ENCODE peak calls at places on chromosomes 13 and 19, in four cellular contexts. D is GM13977; Z is ascending aorta; X is CD8-positive, alpha-beta T cell. K is an unnamed sample.

GRCh38 chr19:33414667-33415605 is 41.4 kb downstream of the CEBPG start:
- DNase-seq in X (no peak), Z (no peak), D (no peak), K (no peak)

GRCh38 chr19:15422311-15423075 is 3.7 kb upstream of the AKAP8L start:
- DNase-seq in X (no peak), D (no peak), Z (no peak), K (no peak)

GRCh38 chr19:41327499-41328156 is 17.7 kb downstream of the CCDC97 start:
- DNase-seq in X (peak; percentile 93), Z (peak; percentile 83), D (peak; percentile 90), K (peak; percentile 89)

GRCh38 chr19:22609630-22610029 is 24.5 kb upstream of the ZNF492 start:
- DNase-seq in Z (peak; percentile 35), X (no peak), D (no peak), K (no peak)

GRCh38 chr19:35117791-35118190 is 2.2 kb downstream of the FXYD3 start:
- DNase-seq in Z (no peak), X (no peak), D (no peak), K (no peak)

GRCh38 chr19:11268783-11269267 is 6.5 kb upstream of the DOCK6 start:
- DNase-seq in Z (peak; percentile 70), X (no peak), D (no peak), K (peak; percentile 27)

GRCh38 chr13:39329182-39329639 is 273.8 kb downstream of the LHFPL6 start:
- DNase-seq in Z (no peak), X (no peak), D (no peak), K (no peak)

GRCh38 chr19:18408053-18408476 is 10.6 kb upstream of the LRRC25 start:
- DNase-seq in Z (no peak), D (peak; percentile 79), X (no peak), K (peak; percentile 83)

GRCh38 chr13:107434347-107434746 is 781.0 kb downstream of the LIG4 start:
- DNase-seq in Z (no peak), D (no peak), X (no peak), K (no peak)

GRCh38 chr13:94444826-94445225 is 34.7 kb downstream of the DCT start:
- DNase-seq in X (no peak), D (no peak), Z (no peak), K (no peak)

GRCh38 chr19:16078759-16079707 is 2.7 kb downstream of the TPM4 start:
- DNase-seq in Z (peak; percentile 94), D (peak; percentile 82), X (peak; percentile 69), K (peak; percentile 76)

GRCh38 chr13:104592545-104593250 is 1526.5 kb upstream of the SLC10A2 start:
- DNase-seq in X (no peak), Z (no peak), D (no peak), K (no peak)

GRCh38 chr19:57949702-57950101 is 2.2 kb upstream of the ZNF256 start:
- DNase-seq in Z (no peak), D (no peak), X (no peak), K (no peak)

GRCh38 chr19:46493236-46494114 is 2.2 kb downstream of the PNMA8B start:
- DNase-seq in D (no peak), X (peak; percentile 22), Z (no peak), K (peak; percentile 38)

GRCh38 chr13:73230714-73231113 is 171.9 kb downstream of the KLF5 start:
- DNase-seq in X (no peak), D (no peak), Z (no peak), K (no peak)

GRCh38 chr19:2176336-2176994 is 12.7 kb downstream of the DOT1L start:
- DNase-seq in X (no peak), Z (no peak), D (no peak), K (no peak)

GRCh38 chr13:31749929-31750328 is 10.6 kb downstream of the RXFP2 start:
- DNase-seq in X (no peak), Z (no peak), D (no peak), K (no peak)

GRCh38 chr13:23671367-23671766 is 101.2 kb downstream of the TNFRSF19 start:
- DNase-seq in X (no peak), Z (no peak), D (no peak), K (no peak)

GRCh38 chr13:101465877-101466276 is 13.4 kb downstream of the ITGBL1 start:
- DNase-seq in X (no peak), Z (no peak), D (no peak), K (no peak)

GRCh38 chr13:97148894-97149293 is 73.2 kb upstream of the MBNL2 start:
- DNase-seq in D (no peak), Z (no peak), X (no peak), K (no peak)

GRCh38 chr13:44463759-44464158 is 90.1 kb downstream of the SERP2 start:
- DNase-seq in Z (no peak), D (no peak), X (no peak), K (no peak)

GRCh38 chr13:44459674-44460073 is 86.0 kb downstream of the SERP2 start:
- DNase-seq in X (no peak), D (no peak), Z (no peak), K (no peak)

GRCh38 chr13:44470623-44471562 is 97.3 kb downstream of the SERP2 start:
- DNase-seq in D (no peak), X (no peak), Z (no peak), K (no peak)

DNA sequence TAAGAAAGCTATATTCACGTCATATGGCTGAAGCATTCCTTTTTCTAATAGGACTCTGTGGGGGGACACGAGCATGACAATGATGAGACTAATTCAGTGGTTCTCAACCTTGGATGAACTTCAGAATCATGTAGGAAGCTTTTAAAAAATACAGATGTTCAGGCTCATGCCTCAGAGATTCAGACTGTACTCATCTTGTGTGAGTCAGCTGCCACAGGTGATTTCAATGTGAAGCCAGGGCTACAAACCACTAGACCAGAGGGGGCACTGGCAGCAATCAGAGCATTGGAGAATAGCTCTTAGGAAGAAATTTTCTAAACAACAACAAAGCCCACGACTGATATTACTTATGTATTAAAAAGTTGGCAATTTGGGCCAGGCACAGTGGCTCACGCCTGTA is 91.7 kb downstream of the SERP2 start:
- DNase-seq in X (no peak), D (no peak), Z (no peak), K (no peak)
- TF ChIP-seq CTCF in X (no peak), D (no peak), Z (no peak), K (no peak)

DNA sequence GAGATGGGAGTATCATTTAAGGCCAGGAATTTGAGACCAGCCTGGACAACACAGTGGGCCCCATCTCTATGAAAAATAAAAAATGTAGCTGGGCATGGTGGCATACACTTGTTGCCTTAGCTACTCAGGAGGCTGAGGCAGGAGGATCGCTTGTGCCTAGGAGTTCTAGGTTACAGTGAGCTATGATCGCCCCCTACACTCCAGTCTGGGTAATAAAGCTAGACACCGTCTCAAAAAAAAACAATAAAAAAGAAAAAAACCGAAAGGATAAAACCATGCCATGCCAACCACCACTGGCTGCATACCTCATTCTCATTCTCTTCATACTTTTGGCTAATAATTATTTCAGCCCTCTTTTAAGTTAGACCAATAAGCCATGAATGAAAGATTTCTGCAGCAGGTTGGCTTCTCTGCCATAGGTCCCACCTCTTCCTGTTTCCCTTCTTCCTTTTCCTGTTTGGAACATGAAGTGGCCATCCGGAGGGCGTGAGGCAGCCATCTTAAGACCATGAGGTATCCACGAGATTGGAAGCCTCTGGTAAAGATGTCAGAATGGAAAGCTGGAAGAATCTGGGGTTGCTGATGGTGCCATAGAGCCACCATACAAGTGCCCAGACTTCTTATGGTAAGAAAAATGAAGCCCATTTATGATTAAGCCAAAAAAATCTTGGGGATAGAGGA is 171.3 kb downstream of the CACNA1A start:
- DNase-seq in D (no peak), Z (no peak), X (no peak), K (no peak)
- TF ChIP-seq CTCF in D (no peak), Z (no peak), X (no peak), K (no peak)

GRCh38 chr13:53201454-53202225 is 173.0 kb downstream of the OLFM4 start:
- DNase-seq in Z (no peak), X (no peak), D (no peak), K (peak; percentile 12)
- TF ChIP-seq CTCF in Z (no peak), X (no peak), D (no peak), K (no peak)

DNA sequence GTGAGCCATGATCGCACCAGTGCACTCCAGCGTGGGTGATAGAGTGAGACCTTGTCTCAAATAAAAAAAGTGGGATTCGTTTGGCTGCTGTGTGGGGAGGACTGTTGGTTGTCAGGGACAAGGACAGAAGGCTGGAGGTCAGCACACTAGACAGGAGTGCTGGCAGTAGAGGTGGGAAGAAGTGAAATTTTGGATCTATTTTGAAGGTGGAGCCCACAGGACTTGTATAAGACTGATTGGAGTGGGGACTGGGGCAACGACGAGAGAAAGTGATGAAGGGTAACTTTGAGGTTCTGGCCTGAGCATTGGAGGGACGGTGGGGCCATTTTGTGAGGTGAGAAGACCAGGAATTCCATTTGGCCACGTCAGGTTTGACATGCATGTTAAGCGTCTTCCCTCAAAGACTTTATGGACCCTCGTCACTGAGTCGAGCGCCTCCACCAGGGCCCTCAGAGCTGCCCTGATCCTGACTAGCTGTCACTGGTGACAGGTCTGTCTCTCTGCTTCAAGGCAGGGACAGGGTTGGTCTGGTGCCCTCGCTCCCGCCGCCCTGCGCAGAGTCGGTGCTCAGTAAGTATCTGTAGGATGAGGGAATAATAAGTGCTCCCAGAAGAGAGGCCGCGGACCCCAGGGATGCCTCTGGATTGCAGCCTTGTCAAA is 673 bp downstream of the CTU1 start:
- DNase-seq in D (no peak), Z (no peak), X (no peak), K (no peak)
- TF ChIP-seq CTCF in D (no peak), Z (no peak), X (no peak), K (no peak)

DNA sequence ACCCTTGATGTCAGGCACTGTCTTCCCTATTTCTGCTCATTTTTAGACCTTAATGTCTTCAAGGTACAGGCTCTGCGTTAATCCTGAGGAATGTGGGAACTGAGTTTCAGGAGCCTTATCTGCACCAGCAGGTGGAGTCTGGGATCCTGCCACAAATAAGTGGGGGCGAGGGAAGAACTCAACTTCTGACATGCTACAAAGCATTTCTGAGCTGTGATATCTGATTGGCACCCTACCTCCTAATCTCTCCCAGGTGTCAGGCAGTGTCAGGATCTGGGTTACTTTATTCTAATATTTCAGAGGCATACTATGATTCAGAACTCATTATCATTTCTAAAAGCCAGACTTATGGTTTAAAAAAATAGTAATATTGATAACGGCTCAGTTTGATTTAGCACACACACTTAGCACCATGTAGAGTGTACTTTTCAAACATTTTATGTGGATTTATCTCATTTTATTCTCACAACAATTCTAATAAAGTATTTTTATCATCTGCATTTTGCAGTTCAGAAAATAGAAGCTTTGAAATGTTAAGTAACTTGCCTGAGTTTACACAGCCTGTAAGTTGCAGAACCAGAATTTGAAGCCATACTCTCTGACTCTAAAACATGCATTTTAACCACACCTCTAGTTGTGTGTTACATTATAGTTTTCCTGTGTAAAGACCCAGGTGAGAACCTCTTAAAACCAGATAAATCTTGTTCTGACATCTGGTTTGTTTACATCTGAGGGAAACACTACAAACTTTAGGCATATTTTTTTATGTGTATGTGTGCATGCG is 358.6 kb downstream of the TDRD3 start:
- DNase-seq in Z (no peak), D (no peak), X (no peak), K (no peak)
- TF ChIP-seq CTCF in Z (no peak), D (no peak), X (no peak), K (no peak)

GRCh38 chr13:74930402-74931165 is 551.4 kb downstream of the TBC1D4 start:
- DNase-seq in X (no peak), Z (no peak), D (no peak), K (no peak)

GRCh38 chr13:74927823-74928222 is 554.1 kb downstream of the TBC1D4 start:
- DNase-seq in D (no peak), Z (no peak), X (no peak), K (no peak)

GRCh38 chr13:74931698-74932433 is 550.1 kb downstream of the TBC1D4 start:
- DNase-seq in X (no peak), Z (no peak), D (no peak), K (no peak)

GRCh38 chr13:74929436-74929835 is 552.5 kb downstream of the TBC1D4 start:
- DNase-seq in D (no peak), Z (no peak), X (no peak), K (no peak)
- TF ChIP-seq CTCF in D (no peak), Z (no peak), X (no peak), K (no peak)

K was measured in GM13976.